ENCODE peak calls at places on chromosomes 11 and 22, in six cellular contexts. B is T-helper 9 cell; V is foreskin fibroblast; T is stimulated activated CD4-positive, alpha-beta T cell treated with anti-CD3 and anti-CD28 coated beads, Interleukin-4, amount 100 ng/mL, for 48 hours; U is foreskin melanocyte; Y is iris pigment epithelial cell. W is an unnamed sample.
A peak's percentile ranks its signal among the peaks of the same experiment; 100 is the strongest.

GRCh38 chr11:68049509-68050370 is 10.9 kb downstream of the TCIRG1 start:
- DNase-seq in B (no peak), V (no peak), T (no peak), U (no peak), Y (peak; percentile 43), W (no peak)

GRCh38 chr11:86211619-86212018 is 32.9 kb upstream of the EED start:
- DNase-seq in B (no peak), V (no peak), T (no peak), U (no peak), Y (no peak), W (no peak)

GRCh38 chr11:2520736-2521035 is 75.9 kb downstream of the KCNQ1 start:
- DNase-seq in B (no peak), V (no peak), T (no peak), U (no peak), Y (no peak), W (no peak)

GRCh38 chr11:11567862-11568650 is 53.7 kb downstream of the GALNT18 start:
- DNase-seq in B (no peak), V (no peak), T (no peak), U (no peak), Y (no peak), W (no peak)

GRCh38 chr11:22677153-22677890 is 10.9 kb downstream of the GAS2 start:
- DNase-seq in B (no peak), V (no peak), T (no peak), U (no peak), Y (no peak), W (no peak)

GRCh38 chr11:87437133-87437843 is 399.6 kb downstream of the TMEM135 start:
- DNase-seq in B (no peak), V (no peak), T (no peak), U (no peak), Y (no peak), W (no peak)

GRCh38 chr11:69309800-69310280 is 15.9 kb downstream of the MYEOV start:
- DNase-seq in B (no peak), V (no peak), T (no peak), U (peak; percentile 76), Y (no peak), W (no peak)

GRCh38 chr22:31083377-31083768 is 2.3 kb downstream of the SMTN start:
- DNase-seq in B (no peak), V (no peak), T (no peak), U (no peak), Y (no peak), W (no peak)

GRCh38 chr11:45988922-45989321 is 66.5 kb downstream of the LARGE2 start:
- DNase-seq in B (no peak), V (no peak), T (no peak), U (no peak), Y (no peak), W (no peak)

GRCh38 chr11:60566773-60567172 is 51.6 kb downstream of the MS4A13 start:
- DNase-seq in B (no peak), V (no peak), T (no peak), U (no peak), Y (no peak), W (no peak)

GRCh38 chr11:78560066-78560597 is 14.5 kb downstream of the NARS2 start:
- DNase-seq in B (no peak), V (no peak), T (no peak), U (no peak), Y (no peak), W (no peak)

GRCh38 chr11:70853103-70853830 is 399.1 kb downstream of the SHANK2 start:
- DNase-seq in B (no peak), V (no peak), T (no peak), U (no peak), Y (no peak), W (no peak)

GRCh38 chr11:92880391-92880790 is 89.1 kb upstream of the MTNR1B start:
- DNase-seq in B (no peak), V (no peak), T (no peak), U (no peak), Y (peak; percentile 21), W (no peak)

GRCh38 chr11:85167038-85167437 is 460.1 kb downstream of the DLG2 start:
- DNase-seq in B (no peak), V (no peak), T (no peak), U (no peak), Y (no peak), W (no peak)

GRCh38 chr11:210122-210802 is 2.8 kb downstream of the RIC8A start:
- DNase-seq in B (no peak), V (peak; percentile 81), T (no peak), U (no peak), Y (peak; percentile 88), W (no peak)